ENCODE peak calls at places on chromosomes 7 and 10, in five cellular contexts. E is A549; F is fibroblast of lung; V is CD8-positive, alpha-beta T cell; R is glutamatergic neuron. G is an unnamed sample.

GRCh38 chr10:108775911-108776475 is 1147.3 kb downstream of the XPNPEP1 start:
- DNase-seq in E (no peak), F (no peak), V (no peak), R (no peak), G (no peak)

GRCh38 chr7:131203291-131203976 is 124.2 kb upstream of the MKLN1 start:
- DNase-seq in E (no peak), F (no peak), V (no peak), R (no peak), G (no peak)

GRCh38 chr7:926061-927030 is 28.1 kb downstream of the ADAP1 start:
- DNase-seq in E (no peak), F (no peak), V (no peak), R (peak), G (no peak)

GRCh38 chr7:1229956-1230355 is 2.7 kb upstream of the UNCX start:
- DNase-seq in E (no peak), F (no peak), V (no peak), R (peak), G (no peak)

GRCh38 chr7:27555670-27556069 is 107.0 kb downstream of the HIBADH start:
- DNase-seq in E (no peak), F (no peak), V (no peak), R (no peak), G (no peak)

GRCh38 chr7:90173127-90173844 is 19.0 kb downstream of the STEAP1 start:
- DNase-seq in E (peak), F (no peak), V (no peak), R (no peak), G (peak)

GRCh38 chr10:97842658-97843295 is 6.9 kb upstream of the GOLGA7B start:
- DNase-seq in E (no peak), F (peak), V (no peak), R (no peak), G (no peak)

GRCh38 chr7:106139253-106140251 is 27.4 kb upstream of the SYPL1 start:
- DNase-seq in E (no peak), F (peak), V (no peak), R (no peak), G (no peak)

GRCh38 chr7:139651308-139651707 is 126.5 kb downstream of the HIPK2 start:
- DNase-seq in E (no peak), F (no peak), V (no peak), R (no peak), G (no peak)

GRCh38 chr7:7103343-7104313 is 78.7 kb upstream of the C1GALT1 start:
- DNase-seq in E (peak), F (peak), V (no peak), R (no peak), G (peak)

GRCh38 chr10:50421026-50421719 is 169.9 kb upstream of the ASAH2 start:
- DNase-seq in E (peak), F (peak), V (no peak), R (peak), G (peak)

GRCh38 chr10:109894516-109894915 is 28.8 kb downstream of the XPNPEP1 start:
- DNase-seq in E (no peak), F (peak), V (no peak), R (no peak), G (no peak)

GRCh38 chr7:136136906-136137305 is 159.7 kb upstream of the MTPN start:
- DNase-seq in E (no peak), F (no peak), V (no peak), R (peak), G (no peak)

GRCh38 chr10:15672469-15672868 is 47.3 kb downstream of the ITGA8 start:
- DNase-seq in E (no peak), F (no peak), V (no peak), R (no peak), G (no peak)

GRCh38 chr7:35647171-35647574 is 47.8 kb downstream of the HERPUD2 start:
- DNase-seq in E (no peak), F (no peak), V (no peak), R (peak), G (no peak)

GRCh38 chr7:77538186-77538907 is 1.3 kb downstream of the PTPN12 start:
- DNase-seq in E (peak), F (peak), V (no peak), R (peak), G (peak)

GRCh38 chr10:73840056-73840402 is 28.6 kb upstream of the NDST2 start:
- DNase-seq in E (no peak), F (no peak), V (no peak), R (no peak), G (no peak)

GRCh38 chr10:76973515-76974289 is 663.9 kb downstream of the KCNMA1 start:
- DNase-seq in E (no peak), F (peak), V (no peak), R (no peak), G (no peak)

GRCh38 chr7:92854501-92855238 is 18.3 kb upstream of the CDK6 start:
- DNase-seq in E (no peak), F (no peak), V (no peak), R (no peak), G (peak)

GRCh38 chr7:24576171-24577052 is 3.2 kb downstream of the PALS2 start:
- DNase-seq in E (peak), F (peak), V (no peak), R (no peak), G (peak)

GRCh38 chr7:128827248-128827958 is 2.8 kb upstream of the FLNC start:
- DNase-seq in E (no peak), F (peak), V (no peak), R (peak), G (no peak)

GRCh38 chr7:27156901-27157716 is 634 bp upstream of the HOXA7 start:
- DNase-seq in E (no peak), F (no peak), V (no peak), R (no peak), G (no peak)

GRCh38 chr7:126574838-126575250 is 677.9 kb downstream of the GRM8 start:
- DNase-seq in E (peak), F (peak), V (no peak), R (peak), G (no peak)

GRCh38 chr10:49655099-49655498 is 24.4 kb upstream of the C10orf53 start:
- DNase-seq in E (no peak), F (no peak), V (no peak), R (no peak), G (no peak)

GRCh38 chr7:83413425-83413824 is 235.5 kb downstream of the SEMA3E start:
- DNase-seq in E (peak), F (peak), V (no peak), R (no peak), G (no peak)

GRCh38 chr7:155935726-155936125 is 123.5 kb upstream of the SHH start:
- DNase-seq in E (no peak), F (no peak), V (no peak), R (no peak), G (no peak)

GRCh38 chr10:48444266-48444665 is 137.8 kb downstream of the MAPK8 start:
- DNase-seq in E (peak), F (peak), V (no peak), R (no peak), G (peak)

GRCh38 chr10:90087197-90088007 is 386.0 kb downstream of the KIF20B start:
- DNase-seq in E (peak), F (peak), V (no peak), R (no peak), G (peak)

GRCh38 chr10:68826764-68827591 is at the start of gene STOX1:
- DNase-seq in E (peak), F (peak), V (peak), R (peak), G (peak)

GRCh38 chr10:62688971-62689700 is 115.4 kb upstream of the ADO start:
- DNase-seq in E (no peak), F (no peak), V (no peak), R (no peak), G (no peak)

GRCh38 chr10:67438605-67439258 is 257.3 kb downstream of the CTNNA3 start:
- DNase-seq in E (peak), F (no peak), V (no peak), R (no peak), G (no peak)

GRCh38 chr10:128123853-128124252 is 2.4 kb downstream of the MKI67 start:
- DNase-seq in E (no peak), F (no peak), V (no peak), R (no peak), G (no peak)

GRCh38 chr10:128125416-128125943 is 743 bp downstream of the MKI67 start:
- DNase-seq in E (peak), F (peak), V (no peak), R (peak), G (peak)

GRCh38 chr10:128128582-128128981 is 2.4 kb upstream of the MKI67 start:
- DNase-seq in E (no peak), F (no peak), V (no peak), R (no peak), G (no peak)

GRCh38 chr10:128124813-128125403 is 1.3 kb downstream of the MKI67 start:
- DNase-seq in E (no peak), F (no peak), V (no peak), R (no peak), G (peak)

DNA sequence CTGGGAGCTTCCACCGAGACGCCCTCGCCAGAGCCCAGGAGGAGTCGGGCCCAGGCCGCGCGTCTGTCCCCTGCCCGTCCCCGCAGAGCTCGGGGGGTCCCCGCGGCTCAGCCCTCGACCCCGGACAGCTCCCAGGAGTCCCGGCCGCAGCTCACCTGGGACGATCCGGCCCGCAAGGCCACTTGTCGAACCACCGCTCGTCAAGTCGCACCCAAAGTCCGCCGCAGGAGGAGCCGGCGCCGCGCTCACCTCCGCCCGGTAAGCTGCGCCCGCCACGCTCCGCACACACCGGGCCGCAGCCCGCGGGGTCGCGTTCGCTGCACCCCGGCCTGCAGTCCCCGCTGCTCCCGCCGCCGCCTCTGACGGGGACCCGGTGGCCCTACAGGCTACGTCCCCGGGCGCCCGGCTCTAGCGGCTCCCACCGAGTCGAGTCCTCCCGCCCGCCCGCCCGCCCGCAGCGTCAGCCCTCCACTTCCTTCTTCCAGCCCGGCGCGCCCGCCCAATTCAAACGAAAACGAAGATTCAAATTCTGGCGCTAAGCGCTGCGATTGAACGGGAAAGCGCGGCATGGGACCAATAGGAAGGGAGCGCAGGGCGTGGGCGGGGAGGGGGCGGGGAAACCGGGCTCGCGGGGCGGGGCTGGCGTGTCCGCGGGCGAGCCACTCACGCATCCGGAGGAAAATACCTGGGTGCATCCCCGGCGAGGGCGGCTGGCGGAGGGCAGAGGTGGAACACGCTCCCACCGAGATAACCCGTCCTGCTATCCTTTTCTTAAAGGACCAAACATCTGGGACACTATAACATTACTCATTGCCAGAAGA is at the start of gene MKI67:
- DNase-seq in E (peak), F (peak), V (peak), R (peak), G (peak)
- TF ChIP-seq CTCF in E (no peak), F (no peak), V (no peak), R (no peak), G (no peak)

GRCh38 chr10:13437026-13437555 is 89.0 kb upstream of the SEPHS1 start:
- DNase-seq in E (no peak), F (no peak), V (no peak), R (no peak), G (no peak)

GRCh38 chr10:13439771-13440708 is 88.8 kb downstream of the BEND7 start:
- DNase-seq in E (peak), F (peak), V (peak), R (peak), G (peak)

GRCh38 chr10:13439313-13439712 is 89.5 kb downstream of the BEND7 start:
- DNase-seq in E (no peak), F (no peak), V (no peak), R (no peak), G (no peak)

GRCh38 chr10:13441476-13441875 is 87.3 kb downstream of the BEND7 start:
- DNase-seq in E (no peak), F (peak), V (no peak), R (no peak), G (no peak)

DNA sequence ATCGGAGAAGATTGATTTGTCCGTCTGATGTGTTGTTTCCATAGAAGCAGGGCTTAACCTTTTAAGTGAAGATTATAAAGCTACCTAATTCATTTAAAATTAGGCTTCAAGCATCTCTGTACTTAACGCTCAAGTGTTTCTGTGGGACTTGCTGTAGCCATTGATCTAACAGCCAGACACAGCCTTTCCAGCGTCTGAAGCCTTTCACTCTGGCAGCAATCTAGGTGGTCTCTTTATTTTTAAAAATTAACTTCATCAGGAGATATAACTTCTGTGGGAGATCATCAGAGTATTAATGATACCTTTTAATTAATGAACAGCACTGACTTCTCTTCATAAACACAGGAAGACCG is 88.1 kb downstream of the BEND7 start:
- DNase-seq in E (no peak), F (no peak), V (no peak), R (no peak), G (no peak)
- TF ChIP-seq CTCF in E (peak), F (no peak), V (peak), R (peak), G (no peak)

DNA sequence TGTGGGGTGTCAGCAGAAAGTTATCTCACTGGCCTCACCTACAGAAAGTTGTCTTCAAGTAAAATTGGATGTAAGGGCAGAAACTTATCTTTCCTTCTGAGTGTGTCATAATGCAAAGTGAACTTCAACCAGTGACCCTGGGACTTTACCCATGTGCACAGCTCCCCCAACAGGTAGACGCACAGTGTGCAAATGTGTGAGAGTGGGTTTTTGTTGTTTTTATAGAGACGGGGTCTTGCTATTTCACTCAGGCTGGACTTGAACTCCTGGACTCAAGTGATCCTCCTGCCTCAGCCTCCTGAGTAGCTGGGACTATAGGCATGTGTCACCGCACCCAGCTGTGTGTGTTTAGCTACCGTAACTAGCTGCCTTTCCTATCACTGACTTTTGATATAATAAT is 6.4 kb upstream of the KAZALD1 start:
- DNase-seq in E (no peak), F (no peak), V (no peak), R (no peak), G (no peak)
- TF ChIP-seq CTCF in E (no peak), F (peak), V (no peak), R (no peak), G (no peak)

GRCh38 chr7:142337406-142338001 is 79.6 kb upstream of the PRSS58 start:
- DNase-seq in E (no peak), F (no peak), V (no peak), R (no peak), G (no peak)

GRCh38 chr7:142334806-142335205 is 76.9 kb upstream of the PRSS58 start:
- DNase-seq in E (no peak), F (no peak), V (no peak), R (no peak), G (no peak)

GRCh38 chr7:142334236-142334635 is 76.4 kb upstream of the PRSS58 start:
- DNase-seq in E (no peak), F (no peak), V (no peak), R (no peak), G (no peak)

DNA sequence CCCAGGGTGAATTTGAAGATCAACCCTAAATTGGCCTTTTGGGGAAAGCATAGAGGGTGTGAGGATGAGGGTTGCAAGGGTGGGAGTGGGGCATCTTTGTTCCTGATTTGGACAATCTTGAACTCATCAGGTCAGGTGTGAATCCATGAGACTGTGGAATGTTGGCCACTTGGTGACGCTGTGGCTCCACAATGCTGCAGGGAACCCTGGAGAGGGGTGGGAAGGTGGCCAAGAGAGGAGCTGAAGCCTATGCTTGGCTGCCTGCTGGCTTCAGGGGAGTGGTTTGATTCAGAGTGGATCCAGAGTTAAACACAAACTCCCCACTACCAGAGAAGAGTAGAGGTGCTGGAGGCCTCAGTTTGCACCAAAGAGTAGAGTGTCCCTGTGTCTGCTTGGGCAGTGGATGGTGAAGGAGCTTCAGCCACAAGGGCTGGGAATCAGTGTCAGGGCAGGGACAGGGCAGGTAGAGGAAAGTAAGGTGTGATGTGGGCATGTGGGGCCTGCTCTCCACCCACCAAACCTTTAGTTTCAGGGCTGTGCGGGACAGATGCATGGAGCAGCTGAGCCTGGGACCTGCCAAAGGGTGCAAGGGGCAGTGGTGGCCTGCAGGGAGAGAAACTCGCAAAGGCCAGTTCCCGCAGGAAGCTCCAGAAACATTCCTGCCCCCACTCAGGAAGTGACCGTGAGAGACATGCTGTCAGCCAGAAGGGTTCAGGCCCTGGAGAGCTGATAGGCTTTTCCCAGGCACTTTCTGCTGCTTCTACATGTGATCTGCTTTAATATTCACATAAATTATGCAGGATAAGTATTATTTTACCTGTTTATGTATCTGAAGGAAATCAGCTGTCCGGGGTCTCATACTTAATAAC is 81.0 kb upstream of the PRSS58 start:
- DNase-seq in E (peak), F (no peak), V (no peak), R (peak), G (no peak)
- TF ChIP-seq CTCF in E (no peak), F (peak), V (no peak), R (peak), G (no peak)

GRCh38 chr7:157141525-157142060 is 2.9 kb downstream of the UBE3C start:
- DNase-seq in E (no peak), F (no peak), V (no peak), R (no peak), G (no peak)

GRCh38 chr7:157140118-157140905 is 1.6 kb downstream of the UBE3C start:
- DNase-seq in E (no peak), F (no peak), V (no peak), R (no peak), G (no peak)

GRCh38 chr7:157138101-157138423 is 664 bp upstream of the UBE3C start:
- DNase-seq in E (no peak), F (no peak), V (no peak), R (no peak), G (no peak)

GRCh38 chr7:157138424-157139141 is at the start of gene UBE3C:
- DNase-seq in E (peak), F (peak), V (peak), R (peak), G (peak)

DNA sequence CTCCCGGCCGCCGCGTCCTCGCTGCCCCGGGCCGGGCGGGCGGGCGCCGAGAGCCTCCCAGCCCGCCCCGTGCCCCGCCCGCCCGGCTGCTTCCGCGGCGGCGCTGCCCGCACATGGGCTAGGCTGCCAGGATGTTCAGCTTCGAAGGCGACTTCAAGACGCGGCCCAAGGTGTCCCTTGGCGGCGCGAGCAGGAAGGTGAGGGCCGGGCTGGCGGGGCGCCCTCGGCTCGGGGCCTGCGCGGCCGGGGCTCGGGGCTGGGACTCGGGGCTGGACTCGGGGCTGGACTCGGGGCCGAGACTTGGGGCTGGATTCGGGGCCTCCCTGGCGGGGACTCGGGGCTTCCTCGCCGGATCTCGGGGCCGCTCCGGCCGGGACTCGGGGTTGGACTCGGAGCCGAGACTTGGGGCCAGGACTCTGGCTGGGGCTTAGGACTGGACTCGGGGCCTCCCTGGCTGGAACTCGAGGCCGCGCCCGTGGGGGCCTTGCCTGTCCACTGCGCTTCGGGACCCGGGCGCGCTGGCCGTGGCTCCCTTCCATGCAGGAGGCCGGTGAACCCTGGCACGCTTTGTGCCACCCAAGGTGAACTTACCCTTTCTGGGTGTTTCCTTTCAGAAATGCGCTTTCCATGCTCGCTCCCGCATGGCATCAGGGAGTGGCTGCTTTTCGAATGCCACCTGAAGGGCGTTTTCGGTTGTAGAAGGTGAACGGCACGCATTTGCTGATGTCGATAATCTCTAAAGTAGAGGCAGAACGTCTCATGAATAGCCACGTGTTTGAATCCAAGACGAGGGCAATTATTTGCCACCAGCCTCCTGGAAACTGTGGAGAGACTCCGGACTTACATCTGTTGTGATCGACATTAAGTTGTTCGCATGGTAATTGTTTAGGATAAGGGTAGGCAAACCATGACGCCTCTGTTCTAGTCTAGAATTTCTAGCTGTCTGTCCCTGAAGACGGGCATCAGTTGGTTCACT is 704 bp downstream of the UBE3C start:
- DNase-seq in E (peak), F (peak), V (peak), R (peak), G (no peak)
- TF ChIP-seq CTCF in E (peak), F (no peak), V (no peak), R (no peak), G (no peak)